ENCODE peak calls at places on chromosomes 6 and 20, in four cellular contexts. P, H, B and I are unnamed samples.

GRCh38 chr20:8132632-8133587 is 844 bp downstream of the PLCB1 start:
- DNase-seq in P (peak; percentile 48), H (peak; percentile 46), B (peak; percentile 66), I (peak; percentile 22)

GRCh38 chr6:107662333-107662732 is 161.8 kb downstream of the SCML4 start:
- DNase-seq in P (no peak), H (no peak), B (no peak), I (peak; percentile 12)

GRCh38 chr6:150025201-150025917 is at the start of gene RAET1L:
- DNase-seq in P (peak; percentile 70), H (peak; percentile 47), B (peak; percentile 52), I (peak; percentile 55)

GRCh38 chr20:47727909-47728361 is 57.3 kb downstream of the SULF2 start:
- DNase-seq in P (no peak), H (no peak), B (no peak), I (no peak)

GRCh38 chr6:42193491-42193894 is 1.3 kb downstream of the GUCA1B start:
- DNase-seq in P (peak; percentile 16), H (no peak), B (peak; percentile 71), I (peak; percentile 30)

GRCh38 chr20:4130404-4131189 is 115.2 kb upstream of the RNF24 start:
- DNase-seq in P (peak; percentile 46), H (no peak), B (no peak), I (peak; percentile 47)

GRCh38 chr6:121437861-121438651 is 2.6 kb downstream of the GJA1 start:
- DNase-seq in P (peak; percentile 65), H (no peak), B (peak; percentile 92), I (peak; percentile 63)

GRCh38 chr6:66054967-66055366 is 347.9 kb upstream of the EYS start:
- DNase-seq in P (no peak), H (no peak), B (no peak), I (no peak)

GRCh38 chr6:125190667-125191066 is 37.1 kb downstream of the TPD52L1 start:
- DNase-seq in P (no peak), H (no peak), B (peak; percentile 60), I (no peak)

GRCh38 chr6:168938546-168938945 is 315.1 kb downstream of the THBS2 start:
- DNase-seq in P (no peak), H (no peak), B (no peak), I (no peak)

GRCh38 chr20:31617432-31618104 is 12.5 kb downstream of the ID1 start:
- DNase-seq in P (no peak), H (no peak), B (no peak), I (no peak)

GRCh38 chr20:48635791-48636267 is 192.0 kb downstream of the PREX1 start:
- DNase-seq in P (peak; percentile 46), H (no peak), B (peak; percentile 93), I (peak; percentile 68)

GRCh38 chr20:35295058-35295457 is 2.8 kb upstream of the FAM83C start:
- DNase-seq in P (no peak), H (no peak), B (no peak), I (no peak)

GRCh38 chr6:112979830-112980229 is 632.7 kb downstream of the RFPL4B start:
- DNase-seq in P (peak; percentile 31), H (no peak), B (no peak), I (peak; percentile 63)

GRCh38 chr6:114170958-114171387 is 171.8 kb downstream of the HS3ST5 start:
- DNase-seq in P (no peak), H (no peak), B (no peak), I (no peak)

GRCh38 chr6:163937071-163937470 is 522.6 kb downstream of the QKI start:
- DNase-seq in P (no peak), H (no peak), B (no peak), I (peak; percentile 23)

DNA sequence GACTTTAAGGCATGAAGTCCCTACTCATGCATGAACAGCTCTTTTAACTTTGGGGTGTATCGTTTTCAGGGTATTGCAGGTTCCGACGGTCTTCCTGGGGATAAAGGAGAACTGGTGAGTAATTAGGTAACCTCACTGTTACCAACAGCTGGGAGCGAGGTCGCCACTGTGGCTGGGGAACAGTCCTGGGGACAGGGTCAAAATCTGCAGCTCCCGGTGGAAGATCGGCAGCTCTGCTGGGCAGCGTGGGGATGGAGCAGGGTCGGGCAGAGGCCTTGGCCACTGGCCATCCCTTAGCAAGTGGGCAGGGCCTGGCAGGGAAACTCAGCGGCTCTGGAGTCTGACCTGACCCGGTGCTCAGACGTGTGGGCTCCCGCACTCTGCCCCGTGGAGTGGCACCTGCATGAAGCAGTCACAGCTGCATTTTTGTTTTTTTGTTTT is 16.1 kb downstream of the COL9A3 start:
- DNase-seq in P (no peak), H (peak; percentile 67), B (peak; percentile 52), I (no peak)
- H3K4me3 ChIP-seq in P (no peak overlapping the region), H (peak overlapping the region; percentile 31), B (no peak overlapping the region), I (no peak overlapping the region)

GRCh38 chr6:51541847-51542246 is 545.6 kb downstream of the PKHD1 start:
- DNase-seq in P (no peak), H (no peak), B (no peak), I (peak; percentile 0)
- TF ChIP-seq CTCF in P (no peak), H (no peak), B (no peak), I (no peak)

GRCh38 chr6:44561062-44561591 is 173.6 kb downstream of the CDC5L start:
- DNase-seq in P (no peak), H (no peak), B (peak; percentile 49), I (no peak)
- H3K4me3 ChIP-seq in P (no peak overlapping the region), H (peak overlapping the region; percentile 17), B (no peak overlapping the region), I (no peak overlapping the region)

GRCh38 chr6:4167833-4168232 is 32.5 kb upstream of the ECI2 start:
- DNase-seq in P (no peak), H (no peak), B (no peak), I (no peak)
- TF ChIP-seq CTCF in P (no peak), H (no peak), B (no peak), I (no peak)

GRCh38 chr6:160931378-160932343 is 59.9 kb upstream of the MAP3K4 start:
- DNase-seq in P (no peak), H (no peak), B (peak; percentile 79), I (no peak)
- H3K4me3 ChIP-seq in P (peak overlapping the region; percentile 68), H (peak overlapping the region; percentile 56), B (no peak overlapping the region), I (peak overlapping the region; percentile 53)

DNA sequence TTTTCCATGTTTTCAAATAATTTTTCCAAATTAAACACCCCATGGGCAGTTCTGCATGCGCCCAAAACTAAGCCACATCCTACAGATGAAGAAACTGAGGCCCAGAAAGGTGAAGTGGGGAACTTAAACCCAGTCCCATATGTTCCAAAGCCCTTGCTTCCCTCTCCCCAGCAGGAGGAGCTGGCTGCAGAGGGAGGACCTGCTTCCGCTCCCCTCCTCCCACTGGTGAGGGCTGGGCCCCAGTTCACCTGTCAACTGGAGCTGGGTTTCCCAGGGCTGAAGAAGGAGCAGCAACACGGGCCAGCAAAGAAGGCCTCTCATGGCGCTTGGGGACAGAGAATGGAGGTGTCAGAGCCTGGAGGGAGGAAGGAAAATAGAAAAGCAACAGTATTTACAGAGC is 1.4 kb upstream of the RBPJL start:
- DNase-seq in P (no peak), H (no peak), B (no peak), I (no peak)
- TF ChIP-seq CTCF in P (no peak), H (no peak), B (peak; percentile 52), I (peak; percentile 38)

GRCh38 chr20:409697-410559 is 1.8 kb downstream of the RBCK1 start:
- DNase-seq in P (no peak), H (no peak), B (no peak), I (no peak)
- H3K4me3 ChIP-seq in P (peak overlapping the region; percentile 97), H (peak overlapping the region; percentile 86), B (peak overlapping the region; percentile 92), I (peak overlapping the region; percentile 70)

DNA sequence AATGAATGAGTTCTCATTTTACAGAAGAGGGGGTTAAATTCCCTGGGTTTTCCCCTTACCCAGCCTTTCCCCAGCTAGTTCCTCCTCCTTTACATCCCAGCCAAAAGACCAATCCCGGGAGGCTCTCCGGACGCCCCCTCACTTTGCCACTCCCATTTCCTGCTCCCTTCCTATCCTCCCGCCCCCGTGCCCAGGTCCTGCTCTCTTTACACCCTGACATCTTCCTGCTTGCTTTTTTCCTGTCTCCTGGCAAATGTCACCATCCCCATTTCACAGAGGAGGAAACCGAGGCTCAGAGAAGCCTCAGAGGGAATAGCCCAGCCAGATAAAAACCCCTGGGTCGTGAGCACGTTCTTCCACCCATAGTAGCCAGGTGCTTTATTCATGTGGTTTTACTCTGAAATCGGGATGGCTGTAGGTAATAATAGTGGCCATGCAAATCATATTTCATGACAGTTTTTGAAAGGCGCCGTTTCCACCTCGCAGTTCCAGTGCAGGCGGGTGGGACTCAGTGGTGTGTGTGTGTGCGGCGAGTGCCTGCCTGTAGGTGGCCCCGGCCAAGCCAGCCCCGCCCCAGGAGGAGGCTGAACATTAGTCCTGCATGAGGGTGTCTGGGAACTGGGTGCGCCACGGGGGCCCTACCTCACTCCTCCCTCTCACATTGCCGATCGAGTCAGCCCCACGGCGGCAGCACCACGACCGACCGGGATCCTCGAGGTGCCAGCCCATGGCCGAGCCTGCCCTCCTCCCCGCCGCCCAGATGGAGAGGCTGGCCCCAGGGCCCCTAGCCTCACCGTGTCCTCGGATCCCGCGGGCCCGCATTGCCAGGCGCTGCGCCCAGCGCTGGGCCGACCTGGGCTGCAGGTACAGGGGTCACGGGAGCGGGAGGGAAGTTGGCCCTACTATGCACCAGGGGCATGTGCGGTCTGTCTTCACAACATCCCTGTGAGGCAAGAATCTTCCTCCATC is at the start of gene ARHGAP40:
- DNase-seq in P (no peak), H (peak; percentile 51), B (peak; percentile 89), I (peak; percentile 23)
- TF ChIP-seq CTCF in P (peak; percentile 27), H (peak; percentile 18), B (peak; percentile 69), I (peak; percentile 45)